ENCODE peak calls at places on chromosome 11, in nine cellular contexts. S is heart right ventricle, C is adrenal gland, Y is Peyer's patch, N is astrocyte, P is tibial nerve, L is hepatocyte, R is neural crest cell, X is H1. G is an unnamed sample.

GRCh38 chr11:15605094-15605493 is 490.4 kb downstream of the INSC start:
- DNase-seq in S (peak; percentile 30), C (no peak), Y (peak; percentile 56), N (no peak), P (no peak), L (no peak), R (no peak), X (no peak), G (no peak)

GRCh38 chr11:2399488-2400068 is 972 bp upstream of the TSSC4 start:
- DNase-seq in S (no peak), C (no peak), Y (no peak), N (peak; percentile 14), P (no peak), L (no peak), R (no peak), X (no peak), G (peak; percentile 27)

GRCh38 chr11:118643995-118644345 is 35.5 kb downstream of the TREH start:
- DNase-seq in S (no peak), C (no peak), Y (no peak), N (no peak), P (no peak), L (no peak), R (no peak), X (no peak), G (no peak)

GRCh38 chr11:16040151-16040550 is 316.2 kb downstream of the SOX6 start:
- DNase-seq in S (no peak), C (no peak), Y (no peak), N (no peak), P (no peak), L (no peak), R (no peak), X (no peak), G (no peak)

GRCh38 chr11:26901162-26901561 is 92.8 kb upstream of the FIBIN start:
- DNase-seq in S (no peak), C (no peak), Y (no peak), N (peak; percentile 59), P (no peak), L (no peak), R (no peak), X (no peak), G (no peak)

GRCh38 chr11:12287009-12287373 is 90.4 kb upstream of the PARVA start:
- DNase-seq in S (no peak), C (no peak), Y (no peak), N (peak; percentile 97), P (peak; percentile 48), L (peak; percentile 75), R (no peak), X (no peak), G (peak; percentile 84)

GRCh38 chr11:66854231-66854661 is 2.6 kb upstream of the LRFN4 start:
- DNase-seq in S (no peak), C (no peak), Y (no peak), N (no peak), P (no peak), L (no peak), R (no peak), X (no peak), G (no peak)

GRCh38 chr11:2993000-2993330 is 836 bp upstream of the NAP1L4 start:
- DNase-seq in S (no peak), C (no peak), Y (no peak), N (no peak), P (no peak), L (no peak), R (no peak), X (no peak), G (no peak)

GRCh38 chr11:92226331-92227232 is 2.0 kb downstream of the FAT3 start:
- DNase-seq in S (no peak), C (no peak), Y (no peak), N (peak; percentile 6), P (no peak), L (peak; percentile 39), R (peak; percentile 50), X (no peak), G (no peak)

DNA sequence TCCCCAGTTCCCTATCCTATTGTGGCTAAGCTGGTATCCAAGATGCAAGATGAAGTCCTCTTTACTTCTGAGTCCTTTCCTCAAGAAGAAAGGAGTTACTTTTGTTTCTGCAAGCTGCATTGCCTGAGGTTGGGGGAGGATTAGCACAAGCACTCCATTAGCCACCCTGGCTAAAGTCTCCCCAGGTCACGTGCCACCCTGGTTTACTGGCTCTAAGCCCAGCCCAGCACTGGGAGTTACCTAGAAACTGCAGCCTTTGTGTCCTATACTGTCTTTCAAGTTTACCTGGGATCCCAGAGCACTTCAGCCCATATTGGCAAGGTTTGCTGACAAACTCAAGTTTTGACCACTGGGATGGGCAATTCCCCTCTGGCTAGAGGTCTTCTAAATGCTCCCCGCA is 78.4 kb upstream of the DBX1 start:
- DNase-seq in S (no peak), C (no peak), Y (no peak), N (no peak), P (no peak), L (peak; percentile 19), R (no peak), X (no peak), G (no peak)
- TF ChIP-seq CTCF in S (no peak), C (no peak), Y (no peak), N (no peak), P (no peak), L (no peak), R (no peak), X (no peak), G (no peak)

DNA sequence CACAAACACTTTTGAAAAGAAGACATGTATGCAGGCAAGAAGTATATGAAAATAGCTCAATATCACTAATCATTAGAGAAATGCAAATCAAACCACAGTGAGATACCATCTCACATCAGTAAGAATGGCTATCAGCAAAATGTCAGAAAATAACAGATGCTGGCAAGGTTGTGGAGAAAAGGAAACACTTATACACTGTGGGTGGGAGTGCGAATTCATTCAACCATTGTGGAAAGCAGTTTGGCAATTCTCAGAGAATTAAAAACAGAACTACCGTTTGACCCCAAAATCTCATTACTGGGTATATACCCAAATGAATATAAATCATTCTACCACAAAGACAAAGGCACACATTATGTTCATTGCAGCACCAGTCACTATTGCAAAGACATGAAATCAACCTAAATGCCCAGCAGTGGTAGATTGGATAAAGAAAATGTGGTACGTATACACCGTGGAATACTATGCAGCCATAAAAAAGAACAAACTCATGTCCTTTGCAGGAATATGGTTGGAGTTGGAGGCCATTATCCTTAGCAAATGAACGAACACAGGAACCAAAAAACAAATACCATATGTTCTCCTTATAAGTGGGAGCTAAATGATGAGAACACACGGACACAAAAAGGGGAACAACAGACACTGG is 18.5 kb downstream of the MMP13 start:
- DNase-seq in S (no peak), C (no peak), Y (no peak), N (no peak), P (no peak), L (no peak), R (no peak), X (no peak), G (no peak)
- TF ChIP-seq CTCF in S (no peak), C (no peak), Y (no peak), N (no peak), P (no peak), L (no peak), R (no peak), X (no peak), G (no peak)

GRCh38 chr11:72233773-72234513 is 9.4 kb downstream of the INPPL1 start:
- DNase-seq in S (no peak), C (no peak), Y (no peak), N (no peak), P (no peak), L (no peak), R (no peak), X (no peak), G (no peak)

GRCh38 chr11:72233056-72233772 is 8.6 kb downstream of the INPPL1 start:
- DNase-seq in S (no peak), C (no peak), Y (no peak), N (no peak), P (no peak), L (peak; percentile 1), R (no peak), X (no peak), G (no peak)

GRCh38 chr11:72230764-72231365 is 6.3 kb downstream of the INPPL1 start:
- DNase-seq in S (peak; percentile 3), C (no peak), Y (no peak), N (no peak), P (no peak), L (no peak), R (no peak), X (no peak), G (no peak)

GRCh38 chr11:72231396-72232259 is 7.1 kb downstream of the INPPL1 start:
- DNase-seq in S (peak; percentile 66), C (no peak), Y (no peak), N (no peak), P (no peak), L (no peak), R (no peak), X (no peak), G (no peak)

GRCh38 chr11:72232260-72233055 is 7.9 kb downstream of the INPPL1 start:
- DNase-seq in S (no peak), C (no peak), Y (no peak), N (no peak), P (no peak), L (no peak), R (no peak), X (no peak), G (no peak)
- TF ChIP-seq CTCF in S (no peak), C (no peak), Y (no peak), N (no peak), P (no peak), L (no peak), R (no peak), X (no peak), G (no peak)

DNA sequence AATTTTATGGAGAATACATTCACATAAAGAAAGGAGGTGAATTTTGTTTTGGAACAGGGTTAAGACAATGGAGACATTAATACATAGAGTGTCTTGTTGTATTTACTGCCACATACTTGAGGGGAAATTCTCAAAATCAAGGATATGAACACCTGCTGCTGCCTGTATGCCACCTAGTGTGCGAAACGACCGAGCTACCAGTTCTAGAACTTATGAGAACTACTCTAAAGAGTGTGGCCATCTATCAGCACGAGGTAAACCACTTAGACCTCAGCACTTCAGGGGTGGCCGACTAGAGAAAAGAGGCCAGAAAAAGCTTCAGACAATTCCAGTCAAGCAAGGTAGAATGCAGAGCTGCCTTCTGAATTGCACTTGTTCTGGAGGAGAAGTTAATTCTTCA is 1.5 kb upstream of the AGBL2 start:
- DNase-seq in S (no peak), C (no peak), Y (no peak), N (no peak), P (no peak), L (no peak), R (no peak), X (no peak), G (peak; percentile 14)
- TF ChIP-seq CTCF in S (no peak), C (no peak), Y (no peak), N (no peak), P (no peak), L (peak; percentile 2), R (no peak), X (no peak), G (peak; percentile 8)

GRCh38 chr11:103964390-103964789 is 72.0 kb upstream of the DDI1 start:
- DNase-seq in S (no peak), C (no peak), Y (no peak), N (no peak), P (no peak), L (no peak), R (no peak), X (no peak), G (no peak)
- TF ChIP-seq CTCF in S (no peak), C (no peak), Y (no peak), N (no peak), P (no peak), L (no peak), R (peak; percentile 19), X (no peak), G (peak; percentile 23)